ENCODE peak calls at places on chromosomes 7 and 10, in nine cellular contexts. I, D, S, M, C, E, K, G and W are unnamed samples.

GRCh38 chr7:97506728-97507127 is 225.2 kb upstream of the TAC1 start:
- DNase-seq in S (no peak), M (no peak), G (no peak), I (no peak), K (no peak), E (no peak), D (no peak), C (no peak), W (no peak)

GRCh38 chr10:114751856-114752255 is 69.7 kb upstream of the FHIP2A start:
- DNase-seq in I (no peak), M (no peak), D (peak; percentile 67), E (no peak), C (no peak), S (no peak), G (peak; percentile 70), K (no peak), W (no peak)

GRCh38 chr10:59362184-59362966 is at the start of gene FAM13C:
- DNase-seq in D (peak; percentile 70), C (no peak), K (peak; percentile 66), I (no peak), E (peak; percentile 55), M (peak; percentile 67), G (peak; percentile 42), S (peak; percentile 42), W (peak; percentile 78)

GRCh38 chr10:63757067-63757466 is 235.9 kb downstream of the REEP3 start:
- DNase-seq in S (no peak), D (peak; percentile 10), C (no peak), I (no peak), K (no peak), E (no peak), G (no peak), M (no peak), W (no peak)

GRCh38 chr7:633381-634018 is 93.0 kb upstream of the DNAAF5 start:
- DNase-seq in I (no peak), M (no peak), G (no peak), D (no peak), K (no peak), C (no peak), E (no peak), S (no peak), W (no peak)

GRCh38 chr7:133668296-133669060 is 415.6 kb downstream of the EXOC4 start:
- DNase-seq in S (no peak), M (no peak), K (no peak), E (no peak), I (no peak), D (peak; percentile 26), C (no peak), G (peak; percentile 13), W (no peak)

GRCh38 chr7:128815289-128815938 is 14.8 kb upstream of the FLNC start:
- DNase-seq in D (no peak), C (no peak), I (no peak), S (no peak), G (no peak), M (no peak), E (no peak), K (no peak), W (no peak)

GRCh38 chr7:129609666-129610065 is 1.9 kb upstream of the NRF1 start:
- DNase-seq in C (no peak), K (no peak), S (no peak), I (no peak), M (no peak), D (peak; percentile 61), G (no peak), E (no peak), W (no peak)

GRCh38 chr10:70368774-70369482 is 13.5 kb downstream of the LRRC20 start:
- DNase-seq in D (no peak), E (no peak), G (no peak), C (no peak), M (no peak), S (no peak), I (no peak), K (no peak), W (no peak)

GRCh38 chr10:32985781-32986350 is 27.8 kb upstream of the ITGB1 start:
- DNase-seq in C (no peak), I (no peak), K (no peak), G (peak; percentile 97), S (no peak), D (peak; percentile 94), M (no peak), E (peak; percentile 81), W (no peak)